ENCODE peak calls at places on chromosomes 11 and 22, in nine cellular contexts. I is activated T-helper 9 cell treated with anti-CD3 and anti-CD28 coated beads, Interleukin-2, amount 50 U/mL, for 16 hours; Z is left ventricle myocardium superior; A is endothelial cell; L is NAMALWA; J is HFFc6; M is Caco-2; Y is AG10803; H is OCI-LY7. W is an unnamed sample.

GRCh38 chr11:124840666-124841065 is 24.6 kb upstream of the ROBO3 start:
- DNase-seq in I (no peak), Z (no peak), A (no peak), L (no peak), J (no peak), M (no peak), Y (no peak), H (no peak), W (no peak)

GRCh38 chr22:29302402-29302680 is 4.1 kb upstream of the GAS2L1 start:
- DNase-seq in I (no peak), Z (no peak), A (no peak), L (no peak), J (no peak), M (no peak), Y (no peak), H (no peak), W (peak)

GRCh38 chr22:17119481-17120202 is 1.5 kb downstream of the TMEM121B start:
- DNase-seq in I (no peak), Z (peak), A (peak), L (no peak), J (no peak), M (no peak), Y (no peak), H (no peak), W (no peak)

GRCh38 chr11:123235117-123235686 is 40.2 kb upstream of the CLMP start:
- DNase-seq in I (peak), Z (peak), A (peak), L (peak), J (no peak), M (peak), Y (no peak), H (peak), W (no peak)

GRCh38 chr22:29734853-29735252 is 15.1 kb downstream of the CABP7 start:
- DNase-seq in I (no peak), Z (no peak), A (no peak), L (no peak), J (no peak), M (no peak), Y (no peak), H (no peak), W (no peak)

GRCh38 chr11:129639300-129639699 is 176.3 kb upstream of the TMEM45B start:
- DNase-seq in I (no peak), Z (no peak), A (no peak), L (no peak), J (peak), M (no peak), Y (peak), H (no peak), W (no peak)

GRCh38 chr11:45658292-45658991 is 7.0 kb downstream of the CHST1 start:
- DNase-seq in I (no peak), Z (peak), A (peak), L (no peak), J (peak), M (no peak), Y (peak), H (no peak), W (peak)

GRCh38 chr11:133040289-133040893 is 491.9 kb downstream of the OPCML start:
- DNase-seq in I (no peak), Z (no peak), A (peak), L (no peak), J (peak), M (peak), Y (peak), H (no peak), W (no peak)

GRCh38 chr11:123429851-123430735 is at the start of gene GRAMD1B:
- DNase-seq in I (peak), Z (peak), A (peak), L (no peak), J (peak), M (peak), Y (peak), H (no peak), W (no peak)

GRCh38 chr22:38760477-38761201 is 4.8 kb upstream of the SUN2 start:
- DNase-seq in I (no peak), Z (no peak), A (no peak), L (peak), J (no peak), M (no peak), Y (no peak), H (peak), W (no peak)

GRCh38 chr11:84019576-84020194 is 733.5 kb upstream of the CCDC90B start:
- DNase-seq in I (no peak), Z (no peak), A (no peak), L (no peak), J (peak), M (no peak), Y (peak), H (no peak), W (no peak)

GRCh38 chr11:134244593-134244992 is 8.6 kb downstream of the THYN1 start:
- DNase-seq in I (no peak), Z (no peak), A (peak), L (peak), J (peak), M (peak), Y (peak), H (peak), W (no peak)

GRCh38 chr11:114738954-114739353 is 60.6 kb downstream of the NXPE2 start:
- DNase-seq in I (no peak), Z (no peak), A (peak), L (peak), J (no peak), M (peak), Y (peak), H (peak), W (peak)

GRCh38 chr22:36211237-36211881 is 9.8 kb upstream of the APOL4 start:
- DNase-seq in I (no peak), Z (no peak), A (no peak), L (no peak), J (no peak), M (no peak), Y (peak), H (no peak), W (no peak)

GRCh38 chr11:8354622-8355417 is 91.1 kb upstream of the LMO1 start:
- DNase-seq in I (no peak), Z (no peak), A (no peak), L (no peak), J (no peak), M (peak), Y (no peak), H (no peak), W (peak)

GRCh38 chr11:97140885-97141494 is 751.2 kb downstream of the JRKL start:
- DNase-seq in I (no peak), Z (no peak), A (peak), L (peak), J (peak), M (peak), Y (no peak), H (peak), W (no peak)

GRCh38 chr11:20095189-20095588 is 65.1 kb downstream of the DBX1 start:
- DNase-seq in I (no peak), Z (no peak), A (no peak), L (no peak), J (no peak), M (no peak), Y (no peak), H (no peak), W (no peak)

GRCh38 chr22:46660604-46661201 is 40.5 kb downstream of the GRAMD4 start:
- DNase-seq in I (peak), Z (no peak), A (no peak), L (no peak), J (no peak), M (no peak), Y (no peak), H (no peak), W (no peak)

GRCh38 chr11:12692238-12693074 is 18.2 kb downstream of the TEAD1 start:
- DNase-seq in I (no peak), Z (peak), A (no peak), L (no peak), J (peak), M (peak), Y (peak), H (no peak), W (peak)

GRCh38 chr11:74162688-74163467 is 7.9 kb downstream of the C2CD3 start:
- DNase-seq in I (no peak), Z (no peak), A (no peak), L (no peak), J (no peak), M (no peak), Y (no peak), H (no peak), W (no peak)

GRCh38 chr11:3840289-3840869 is 380 bp downstream of the RHOG start:
- DNase-seq in I (no peak), Z (peak), A (no peak), L (peak), J (no peak), M (no peak), Y (no peak), H (peak), W (no peak)

GRCh38 chr22:47837703-47838102 is 1075.3 kb downstream of the TBC1D22A start:
- DNase-seq in I (no peak), Z (no peak), A (peak), L (peak), J (peak), M (peak), Y (peak), H (peak), W (no peak)

GRCh38 chr11:129611661-129612566 is 203.7 kb upstream of the TMEM45B start:
- DNase-seq in I (no peak), Z (no peak), A (no peak), L (no peak), J (no peak), M (no peak), Y (no peak), H (no peak), W (no peak)

GRCh38 chr11:125280646-125281045 is 116.1 kb downstream of the PKNOX2 start:
- DNase-seq in I (no peak), Z (no peak), A (no peak), L (no peak), J (no peak), M (no peak), Y (no peak), H (no peak), W (no peak)

GRCh38 chr11:101835465-101836063 is 79.2 kb upstream of the CEP126 start:
- DNase-seq in I (no peak), Z (no peak), A (no peak), L (no peak), J (no peak), M (no peak), Y (no peak), H (no peak), W (no peak)

GRCh38 chr11:78062671-78063070 is 990 bp upstream of the THRSP start:
- DNase-seq in I (no peak), Z (no peak), A (no peak), L (no peak), J (no peak), M (peak), Y (no peak), H (no peak), W (no peak)

GRCh38 chr22:20788627-20789344 is 14.9 kb downstream of the SERPIND1 start:
- DNase-seq in I (no peak), Z (no peak), A (no peak), L (no peak), J (no peak), M (no peak), Y (no peak), H (no peak), W (no peak)

GRCh38 chr11:20060180-20060579 is 100.1 kb downstream of the DBX1 start:
- DNase-seq in I (no peak), Z (no peak), A (no peak), L (no peak), J (no peak), M (no peak), Y (no peak), H (no peak), W (no peak)

GRCh38 chr11:70191495-70192140 is 11.5 kb upstream of the FADD start:
- DNase-seq in I (peak), Z (peak), A (peak), L (peak), J (peak), M (peak), Y (peak), H (no peak), W (peak)

GRCh38 chr11:62985351-62985750 is 584 bp upstream of the SLC22A6 start:
- DNase-seq in I (no peak), Z (no peak), A (no peak), L (no peak), J (no peak), M (no peak), Y (no peak), H (no peak), W (no peak)